ENCODE peak calls at places on chromosomes 13 and 19, in six cellular contexts. One of them, this sample, is unnamed.
A peak's percentile ranks its signal among the peaks of the same experiment; 100 is the strongest.

GRCh38 chr13:50387124-50387581 is 371.9 kb downstream of the KCNRG start:
- DNase-seq in HFF-Myc: no peak
- DNase-seq in GM10248: peak; percentile 23
- DNase-seq in stimulated activated CD8-positive, alpha-beta memory T cell treated with anti-CD3 and anti-CD28 coated beads, Interleukin-12 subunit alpha, Interleukin-12 subunit beta, amount 100 ng/mL, for 1 hour: no peak
- DNase-seq in tibial nerve: peak; percentile 49
- DNase-seq in naive thymus-derived CD4-positive, alpha-beta T cell: no peak
- DNase-seq in this sample: peak; percentile 11

GRCh38 chr13:94168784-94169512 is 310.5 kb downstream of the DCT start:
- DNase-seq in GM10248: no peak
- DNase-seq in naive thymus-derived CD4-positive, alpha-beta T cell: no peak
- DNase-seq in stimulated activated CD8-positive, alpha-beta memory T cell treated with anti-CD3 and anti-CD28 coated beads, Interleukin-12 subunit alpha, Interleukin-12 subunit beta, amount 100 ng/mL, for 1 hour: no peak
- DNase-seq in HFF-Myc: no peak
- DNase-seq in tibial nerve: no peak
- DNase-seq in this sample: no peak

GRCh38 chr19:7888145-7888825 is at the start of gene LRRC8E:
- DNase-seq in HFF-Myc: no peak
- DNase-seq in naive thymus-derived CD4-positive, alpha-beta T cell: no peak
- DNase-seq in tibial nerve: no peak
- DNase-seq in stimulated activated CD8-positive, alpha-beta memory T cell treated with anti-CD3 and anti-CD28 coated beads, Interleukin-12 subunit alpha, Interleukin-12 subunit beta, amount 100 ng/mL, for 1 hour: no peak
- DNase-seq in GM10248: no peak
- DNase-seq in this sample: no peak

GRCh38 chr13:31846984-31847752 is 107.8 kb downstream of the RXFP2 start:
- DNase-seq in GM10248: peak; percentile 26
- DNase-seq in tibial nerve: no peak
- DNase-seq in HFF-Myc: no peak
- DNase-seq in stimulated activated CD8-positive, alpha-beta memory T cell treated with anti-CD3 and anti-CD28 coated beads, Interleukin-12 subunit alpha, Interleukin-12 subunit beta, amount 100 ng/mL, for 1 hour: no peak
- DNase-seq in naive thymus-derived CD4-positive, alpha-beta T cell: no peak
- DNase-seq in this sample: no peak

GRCh38 chr13:100600461-100600860 is 11.9 kb upstream of the GGACT start:
- DNase-seq in stimulated activated CD8-positive, alpha-beta memory T cell treated with anti-CD3 and anti-CD28 coated beads, Interleukin-12 subunit alpha, Interleukin-12 subunit beta, amount 100 ng/mL, for 1 hour: no peak
- DNase-seq in tibial nerve: no peak
- DNase-seq in HFF-Myc: no peak
- DNase-seq in naive thymus-derived CD4-positive, alpha-beta T cell: no peak
- DNase-seq in GM10248: no peak
- DNase-seq in this sample: no peak

GRCh38 chr13:98365291-98365690 is 188.2 kb upstream of the RNF113B start:
- DNase-seq in HFF-Myc: no peak
- DNase-seq in tibial nerve: no peak
- DNase-seq in naive thymus-derived CD4-positive, alpha-beta T cell: no peak
- DNase-seq in stimulated activated CD8-positive, alpha-beta memory T cell treated with anti-CD3 and anti-CD28 coated beads, Interleukin-12 subunit alpha, Interleukin-12 subunit beta, amount 100 ng/mL, for 1 hour: no peak
- DNase-seq in GM10248: no peak
- DNase-seq in this sample: no peak

GRCh38 chr19:35717665-35718344 is at the start of gene KMT2B:
- DNase-seq in GM10248: peak; percentile 96
- DNase-seq in tibial nerve: peak; percentile 70
- DNase-seq in naive thymus-derived CD4-positive, alpha-beta T cell: no peak
- DNase-seq in stimulated activated CD8-positive, alpha-beta memory T cell treated with anti-CD3 and anti-CD28 coated beads, Interleukin-12 subunit alpha, Interleukin-12 subunit beta, amount 100 ng/mL, for 1 hour: no peak
- DNase-seq in HFF-Myc: no peak
- DNase-seq in this sample: no peak

GRCh38 chr13:30908416-30908980 is 2.4 kb downstream of the MEDAG start:
- DNase-seq in stimulated activated CD8-positive, alpha-beta memory T cell treated with anti-CD3 and anti-CD28 coated beads, Interleukin-12 subunit alpha, Interleukin-12 subunit beta, amount 100 ng/mL, for 1 hour: no peak
- DNase-seq in GM10248: no peak
- DNase-seq in HFF-Myc: no peak
- DNase-seq in naive thymus-derived CD4-positive, alpha-beta T cell: no peak
- DNase-seq in tibial nerve: peak; percentile 55
- DNase-seq in this sample: no peak

GRCh38 chr13:95714142-95714832 is 37.3 kb downstream of the DNAJC3 start:
- DNase-seq in tibial nerve: no peak
- DNase-seq in HFF-Myc: no peak
- DNase-seq in stimulated activated CD8-positive, alpha-beta memory T cell treated with anti-CD3 and anti-CD28 coated beads, Interleukin-12 subunit alpha, Interleukin-12 subunit beta, amount 100 ng/mL, for 1 hour: no peak
- DNase-seq in naive thymus-derived CD4-positive, alpha-beta T cell: no peak
- DNase-seq in GM10248: no peak
- DNase-seq in this sample: no peak

GRCh38 chr13:102128216-102128800 is 273.5 kb downstream of the FGF14 start:
- DNase-seq in tibial nerve: no peak
- DNase-seq in naive thymus-derived CD4-positive, alpha-beta T cell: no peak
- DNase-seq in HFF-Myc: peak; percentile 40
- DNase-seq in stimulated activated CD8-positive, alpha-beta memory T cell treated with anti-CD3 and anti-CD28 coated beads, Interleukin-12 subunit alpha, Interleukin-12 subunit beta, amount 100 ng/mL, for 1 hour: no peak
- DNase-seq in GM10248: no peak
- DNase-seq in this sample: no peak

GRCh38 chr13:99278199-99278598 is 20.0 kb upstream of the GPR18 start:
- DNase-seq in tibial nerve: no peak
- DNase-seq in stimulated activated CD8-positive, alpha-beta memory T cell treated with anti-CD3 and anti-CD28 coated beads, Interleukin-12 subunit alpha, Interleukin-12 subunit beta, amount 100 ng/mL, for 1 hour: no peak
- DNase-seq in GM10248: no peak
- DNase-seq in HFF-Myc: no peak
- DNase-seq in naive thymus-derived CD4-positive, alpha-beta T cell: no peak
- DNase-seq in this sample: peak; percentile 42

GRCh38 chr19:37813340-37813739 is 34.0 kb upstream of the ZNF573 start:
- DNase-seq in tibial nerve: no peak
- DNase-seq in stimulated activated CD8-positive, alpha-beta memory T cell treated with anti-CD3 and anti-CD28 coated beads, Interleukin-12 subunit alpha, Interleukin-12 subunit beta, amount 100 ng/mL, for 1 hour: no peak
- DNase-seq in HFF-Myc: no peak
- DNase-seq in GM10248: no peak
- DNase-seq in naive thymus-derived CD4-positive, alpha-beta T cell: no peak
- DNase-seq in this sample: no peak